ENCODE peak calls at places on chromosomes 4 and X, in seven cellular contexts. P, F, S, E, C, V and Y are unnamed samples.

GRCh38 chrX:65697915-65698796 is 30.7 kb downstream of the MSN start:
- DNase-seq in S (peak), E (peak), F (no peak), P (peak), V (peak), C (peak), Y (no peak)

GRCh38 chr4:39528056-39528465 is 822 bp upstream of the UGDH start:
- DNase-seq in V (no peak), S (peak), E (no peak), P (no peak), C (peak), F (no peak), Y (peak)

GRCh38 chrX:2628751-2629315 is 62.3 kb upstream of the CD99 start:
- DNase-seq in F (no peak), C (no peak), P (no peak), S (no peak), E (no peak), V (peak), Y (no peak)

GRCh38 chrX:67619253-67619652 is 75.4 kb downstream of the AR start:
- DNase-seq in E (no peak), S (no peak), F (no peak), V (no peak), C (peak), P (no peak), Y (no peak)

GRCh38 chr4:92535599-92535998 is 231.8 kb downstream of the GRID2 start:
- DNase-seq in E (no peak), P (no peak), C (no peak), V (no peak), S (no peak), F (no peak), Y (no peak)

GRCh38 chrX:142999209-142999720 is 26.5 kb upstream of the SPANXN4 start:
- DNase-seq in F (no peak), E (no peak), C (no peak), P (no peak), V (no peak), S (no peak), Y (no peak)

GRCh38 chr4:168203233-168203911 is 111.0 kb downstream of the ANXA10 start:
- DNase-seq in S (no peak), C (no peak), F (no peak), V (no peak), E (no peak), P (no peak), Y (no peak)

GRCh38 chr4:118849867-118850812 is 14.2 kb upstream of the SEC24D start:
- DNase-seq in V (no peak), S (no peak), C (peak), P (no peak), F (no peak), E (peak), Y (no peak)

GRCh38 chr4:110733901-110734300 is 111.0 kb upstream of the PITX2 start:
- DNase-seq in S (no peak), E (no peak), F (no peak), P (peak), C (peak), V (no peak), Y (no peak)

GRCh38 chr4:35164063-35164462 is 1080.3 kb downstream of the ARAP2 start:
- DNase-seq in C (no peak), F (no peak), V (no peak), S (no peak), P (no peak), E (no peak), Y (no peak)

GRCh38 chrX:124215786-124216185 is 116.7 kb upstream of the TEX13D start:
- DNase-seq in P (no peak), S (no peak), C (no peak), V (no peak), F (no peak), E (no peak), Y (no peak)

GRCh38 chr4:174279433-174279832 is 4.0 kb downstream of the FBXO8 start:
- DNase-seq in F (no peak), V (no peak), C (no peak), S (no peak), P (no peak), E (no peak), Y (no peak)

DNA sequence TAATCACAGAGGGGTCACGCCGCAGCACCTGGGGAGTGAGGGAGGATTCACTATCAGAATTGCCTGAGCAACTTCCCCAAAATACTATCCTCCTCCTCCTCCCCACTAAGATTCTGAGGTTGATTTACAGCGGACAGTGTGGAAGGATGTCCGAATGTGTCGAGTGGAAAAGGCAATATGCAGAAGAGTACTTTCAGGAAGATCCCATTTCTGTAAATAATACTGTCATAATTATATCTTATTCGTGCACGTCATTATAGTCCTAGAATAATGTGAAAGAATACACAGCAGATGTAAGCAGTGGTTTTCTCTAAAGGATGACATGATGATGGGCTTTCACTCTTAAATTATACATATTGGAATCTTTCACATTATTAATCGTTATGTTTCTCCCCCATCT is 149.8 kb upstream of the NOCT start:
- DNase-seq in P (no peak), V (no peak), S (no peak), E (no peak), C (no peak), F (no peak), Y (no peak)
- H3K27ac ChIP-seq in P (no peak), V (no peak), S (no peak), E (no peak), C (no peak), F (no peak), Y (no peak)

GRCh38 chr4:40553995-40554394 is 75.7 kb downstream of the RBM47 start:
- DNase-seq in V (peak), E (no peak), C (peak), S (peak), F (no peak), P (no peak), Y (no peak)

GRCh38 chr4:40547446-40548132 is 82.1 kb downstream of the RBM47 start:
- DNase-seq in C (no peak), S (no peak), V (no peak), F (no peak), P (no peak), E (no peak), Y (no peak)

GRCh38 chr4:40552536-40552935 is 77.1 kb downstream of the RBM47 start:
- DNase-seq in P (no peak), S (no peak), F (no peak), V (no peak), E (no peak), C (peak), Y (no peak)

GRCh38 chr4:40548256-40548655 is 81.4 kb downstream of the RBM47 start:
- DNase-seq in E (no peak), P (no peak), S (no peak), C (peak), F (no peak), V (no peak), Y (no peak)

DNA sequence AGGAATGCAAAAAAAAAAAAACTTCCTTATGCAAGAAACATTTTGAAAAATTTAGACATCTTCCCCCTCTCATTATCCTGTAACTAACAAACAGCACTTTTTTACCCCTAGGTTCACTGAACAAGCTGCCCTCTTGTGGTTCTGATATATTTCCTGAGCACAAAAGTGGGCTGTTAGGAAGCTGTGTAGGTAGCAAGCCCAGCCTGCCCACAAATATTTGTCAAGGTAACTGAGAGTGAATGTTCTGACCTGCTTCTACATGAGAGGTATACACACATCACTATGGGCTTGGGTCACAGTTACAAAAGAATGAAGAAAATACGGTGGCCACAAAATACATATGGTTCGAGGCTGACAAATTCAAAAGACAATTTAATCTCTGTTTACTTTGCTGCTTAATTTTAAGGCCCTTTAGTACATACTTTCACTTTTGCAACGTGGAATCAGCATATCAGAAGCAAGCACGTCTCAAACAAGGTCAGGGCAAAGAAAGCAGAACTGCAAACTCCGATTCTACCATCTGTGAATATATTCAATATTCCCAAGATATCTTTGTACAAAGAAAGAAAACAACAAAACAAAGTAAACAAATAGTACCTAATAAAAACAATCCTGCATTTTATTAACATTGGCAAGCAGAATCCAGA is 78.6 kb downstream of the RBM47 start:
- DNase-seq in E (peak), F (peak), P (no peak), C (peak), S (no peak), V (peak), Y (no peak)
- TF ChIP-seq CTCF in E (peak), F (peak), P (peak), C (peak), S (no peak), V (no peak), Y (no peak)

DNA sequence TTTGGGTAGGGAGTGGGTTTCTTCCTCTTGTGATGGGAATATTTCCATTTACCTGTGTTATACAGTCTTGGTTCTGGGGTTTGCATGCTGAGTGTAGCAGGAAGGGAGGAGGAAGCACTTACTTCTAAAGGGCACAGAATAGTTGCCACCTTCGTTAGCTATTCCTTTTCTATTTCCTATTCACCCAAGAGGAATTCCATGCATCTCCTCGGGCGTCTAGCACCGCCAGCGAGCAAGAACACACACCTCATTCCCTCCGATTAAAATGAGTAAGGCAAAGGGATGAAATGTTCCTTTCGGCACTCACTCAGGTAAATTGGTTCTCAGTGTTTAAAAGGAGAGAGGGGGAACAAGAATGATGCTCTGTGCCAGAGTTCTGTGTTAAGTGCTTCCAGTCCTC is 351.3 kb downstream of the PTTG2 start:
- DNase-seq in E (no peak), C (no peak), P (no peak), S (no peak), F (no peak), V (no peak), Y (no peak)
- H3K27ac ChIP-seq in E (no peak), C (no peak), P (no peak), S (no peak), F (no peak), V (no peak), Y (no peak)

DNA sequence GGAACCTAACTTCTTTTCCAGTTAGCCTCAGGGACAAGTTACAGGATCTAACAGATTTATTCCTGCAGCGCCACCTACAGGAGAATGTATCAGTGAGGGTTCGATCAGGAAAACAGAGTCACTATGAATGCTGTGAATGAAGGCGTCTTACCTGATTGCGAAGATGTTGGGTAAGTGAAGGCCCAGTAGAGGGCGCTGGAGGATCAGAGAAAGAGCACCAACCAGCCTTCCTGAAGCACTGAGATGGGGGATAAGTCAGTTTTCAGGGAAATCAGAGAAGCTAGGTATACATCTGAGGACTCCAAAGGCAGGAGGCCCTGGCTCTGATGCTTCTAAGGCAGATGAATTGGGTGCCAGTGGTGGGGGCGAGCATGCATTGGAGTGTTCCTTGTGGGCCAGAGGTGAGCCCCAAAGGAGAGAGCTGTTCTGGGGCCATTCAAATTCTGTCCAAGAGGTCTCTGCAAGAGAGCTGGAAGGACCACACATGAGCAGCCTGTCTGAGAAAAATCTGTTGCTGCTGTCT is 169.9 kb upstream of the AADAT start:
- DNase-seq in C (peak), S (peak), E (no peak), F (peak), P (no peak), V (peak), Y (no peak)
- TF ChIP-seq CTCF in C (peak), S (peak), E (no peak), F (peak), P (peak), V (peak), Y (peak)

GRCh38 chr4:83029688-83030087 is 5.3 kb upstream of the COPS4 start:
- DNase-seq in C (no peak), P (no peak), F (no peak), S (no peak), V (no peak), E (no peak), Y (no peak)

GRCh38 chr4:83028976-83029375 is 6.0 kb upstream of the COPS4 start:
- DNase-seq in P (no peak), E (no peak), V (no peak), S (no peak), F (no peak), C (no peak), Y (no peak)

GRCh38 chr4:83022724-83023427 is 12.1 kb upstream of the COPS4 start:
- DNase-seq in F (no peak), E (no peak), S (no peak), P (no peak), V (peak), C (peak), Y (no peak)

GRCh38 chr4:83024233-83024632 is 10.8 kb upstream of the COPS4 start:
- DNase-seq in F (no peak), E (no peak), V (no peak), C (no peak), S (no peak), P (no peak), Y (no peak)

DNA sequence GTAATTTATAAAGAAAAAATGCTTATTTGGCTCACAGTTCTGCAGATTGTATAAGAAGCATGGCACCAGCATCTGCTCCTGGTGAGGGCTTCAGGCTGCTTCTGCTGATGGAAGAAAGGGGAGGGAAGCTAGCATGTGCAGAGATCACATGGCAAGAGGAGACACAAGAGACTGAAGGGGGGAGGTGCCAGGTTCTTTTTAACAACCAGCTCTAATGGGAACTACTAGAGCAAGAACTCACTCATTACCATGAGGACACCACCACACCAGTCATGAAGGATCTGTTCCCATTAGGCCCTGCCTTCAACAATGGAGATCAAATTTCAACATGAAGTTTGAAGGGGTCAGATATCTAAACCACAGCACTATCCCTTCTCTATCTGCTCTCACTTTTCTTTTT is 9.4 kb upstream of the COPS4 start:
- DNase-seq in F (no peak), V (no peak), S (no peak), E (no peak), P (no peak), C (no peak), Y (no peak)
- H3K27ac ChIP-seq in F (no peak), V (no peak), S (no peak), E (no peak), P (no peak), C (no peak), Y (no peak)